ENCODE peak calls at places on chromosome 10, in ten cellular contexts. One of them, this sample, is unnamed. For H3K4me1, the result is how much of the 10 kb centered on the place peaks cover.

GRCh38 chr10:97788552-97789442 is 17.0 kb upstream of the SFRP5 start:
- DNase-seq in sigmoid colon: no peak
- DNase-seq in endothelial cell of umbilical vein: no peak
- DNase-seq in prostate gland: no peak
- DNase-seq in K562: peak
- DNase-seq in GM12878: no peak
- DNase-seq in stomach: peak
- DNase-seq in transverse colon: peak
- DNase-seq in GM23338: no peak
- DNase-seq in HCT116: no peak
- DNase-seq in this sample: no peak

GRCh38 chr10:96665306-96665705 is 55.0 kb downstream of the PIK3AP1 start:
- DNase-seq in sigmoid colon: no peak
- DNase-seq in endothelial cell of umbilical vein: no peak
- DNase-seq in prostate gland: no peak
- DNase-seq in K562: no peak
- DNase-seq in GM12878: no peak
- DNase-seq in stomach: no peak
- DNase-seq in transverse colon: no peak
- DNase-seq in GM23338: no peak
- DNase-seq in HCT116: no peak
- DNase-seq in this sample: no peak

GRCh38 chr10:118817328-118818068 is 62.7 kb upstream of the CACUL1 start:
- DNase-seq in sigmoid colon: no peak
- DNase-seq in endothelial cell of umbilical vein: no peak
- DNase-seq in prostate gland: no peak
- DNase-seq in K562: no peak
- DNase-seq in GM12878: no peak
- DNase-seq in stomach: no peak
- DNase-seq in transverse colon: no peak
- DNase-seq in GM23338: no peak
- DNase-seq in HCT116: no peak
- DNase-seq in this sample: no peak

GRCh38 chr10:28940158-28940888 is 263.0 kb downstream of the BAMBI start:
- DNase-seq in sigmoid colon: no peak
- DNase-seq in endothelial cell of umbilical vein: no peak
- DNase-seq in prostate gland: no peak
- DNase-seq in K562: no peak
- DNase-seq in GM12878: no peak
- DNase-seq in stomach: no peak
- DNase-seq in transverse colon: no peak
- DNase-seq in GM23338: no peak
- DNase-seq in HCT116: no peak
- DNase-seq in this sample: no peak

GRCh38 chr10:44725404-44725803 is 185.7 kb upstream of the TMEM72 start:
- DNase-seq in sigmoid colon: no peak
- DNase-seq in endothelial cell of umbilical vein: no peak
- DNase-seq in prostate gland: no peak
- DNase-seq in K562: no peak
- DNase-seq in GM12878: no peak
- DNase-seq in stomach: no peak
- DNase-seq in transverse colon: no peak
- DNase-seq in GM23338: no peak
- DNase-seq in HCT116: no peak
- DNase-seq in this sample: no peak

GRCh38 chr10:22258471-22258870 is 40.7 kb upstream of the EBLN1 start:
- DNase-seq in sigmoid colon: no peak
- DNase-seq in endothelial cell of umbilical vein: no peak
- DNase-seq in prostate gland: no peak
- DNase-seq in K562: no peak
- DNase-seq in GM12878: no peak
- DNase-seq in stomach: no peak
- DNase-seq in transverse colon: no peak
- DNase-seq in GM23338: no peak
- DNase-seq in HCT116: no peak
- DNase-seq in this sample: no peak

GRCh38 chr10:113665806-113666354 is 2.0 kb upstream of the NRAP start:
- DNase-seq in sigmoid colon: no peak
- DNase-seq in endothelial cell of umbilical vein: no peak
- DNase-seq in prostate gland: peak
- DNase-seq in K562: no peak
- DNase-seq in GM12878: no peak
- DNase-seq in stomach: peak
- DNase-seq in transverse colon: no peak
- DNase-seq in GM23338: peak
- DNase-seq in HCT116: no peak
- DNase-seq in this sample: no peak

GRCh38 chr10:36671607-36672006 is 453.8 kb upstream of the ANKRD30A start:
- DNase-seq in sigmoid colon: no peak
- DNase-seq in endothelial cell of umbilical vein: no peak
- DNase-seq in prostate gland: no peak
- DNase-seq in K562: no peak
- DNase-seq in GM12878: no peak
- DNase-seq in stomach: no peak
- DNase-seq in transverse colon: no peak
- DNase-seq in GM23338: no peak
- DNase-seq in HCT116: no peak
- DNase-seq in this sample: no peak

GRCh38 chr10:99450624-99451498 is 20.4 kb upstream of the GOT1 start:
- DNase-seq in sigmoid colon: no peak
- DNase-seq in endothelial cell of umbilical vein: no peak
- DNase-seq in prostate gland: no peak
- DNase-seq in K562: no peak
- DNase-seq in GM12878: no peak
- DNase-seq in stomach: no peak
- DNase-seq in transverse colon: no peak
- DNase-seq in GM23338: no peak
- DNase-seq in HCT116: no peak
- DNase-seq in this sample: no peak

GRCh38 chr10:101131962-101132635 is 999 bp downstream of the TLX1 start:
- DNase-seq in sigmoid colon: no peak
- DNase-seq in endothelial cell of umbilical vein: no peak
- DNase-seq in prostate gland: no peak
- DNase-seq in K562: no peak
- DNase-seq in GM12878: no peak
- DNase-seq in stomach: no peak
- DNase-seq in transverse colon: no peak
- DNase-seq in GM23338: peak
- DNase-seq in HCT116: no peak
- DNase-seq in this sample: no peak

GRCh38 chr10:71845410-71846406 is 5.3 kb downstream of the PSAP start:
- DNase-seq in sigmoid colon: no peak
- DNase-seq in endothelial cell of umbilical vein: no peak
- DNase-seq in prostate gland: no peak
- DNase-seq in K562: no peak
- DNase-seq in GM12878: no peak
- DNase-seq in stomach: no peak
- DNase-seq in transverse colon: no peak
- DNase-seq in GM23338: no peak
- DNase-seq in HCT116: no peak
- DNase-seq in this sample: no peak

GRCh38 chr10:5592070-5592469 is 67.3 kb downstream of the CALML3 start:
- DNase-seq in sigmoid colon: peak
- DNase-seq in endothelial cell of umbilical vein: no peak
- DNase-seq in prostate gland: no peak
- DNase-seq in K562: no peak
- DNase-seq in GM12878: no peak
- DNase-seq in stomach: no peak
- DNase-seq in transverse colon: no peak
- DNase-seq in GM23338: no peak
- DNase-seq in HCT116: no peak
- DNase-seq in this sample: no peak

DNA sequence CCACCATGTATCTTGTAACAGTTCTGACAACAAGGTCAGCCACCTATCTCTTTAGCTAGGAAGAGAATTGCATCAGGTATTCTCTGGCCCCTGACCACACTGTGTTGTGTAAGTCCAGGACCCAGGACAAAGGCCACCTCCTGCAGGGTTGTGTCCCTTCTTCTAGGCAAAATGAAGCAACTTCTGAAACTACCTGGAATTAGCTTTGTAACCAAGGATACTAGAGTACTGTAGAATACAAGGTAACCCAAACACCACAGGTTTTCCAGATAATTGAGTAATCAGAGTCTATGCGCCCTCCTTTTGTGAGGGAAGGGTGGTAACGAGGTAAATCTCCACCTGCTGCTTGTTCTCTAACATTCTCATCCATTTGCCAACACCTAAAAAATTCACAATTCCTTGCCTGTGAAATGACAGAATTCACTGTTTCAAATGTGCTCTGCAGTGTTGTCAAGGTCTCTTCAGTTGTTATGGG is 51.7 kb downstream of the SGMS1 start:
- DNase-seq in sigmoid colon: no peak
- DNase-seq in endothelial cell of umbilical vein: no peak
- DNase-seq in prostate gland: no peak
- DNase-seq in K562: no peak
- DNase-seq in GM12878: no peak
- DNase-seq in stomach: no peak
- DNase-seq in transverse colon: no peak
- DNase-seq in GM23338: no peak
- DNase-seq in HCT116: no peak
- DNase-seq in this sample: no peak
- H3K4me1 ChIP-seq in sigmoid colon: under half
- H3K4me1 ChIP-seq in endothelial cell of umbilical vein: under half
- H3K4me1 ChIP-seq in prostate gland: under half
- H3K4me1 ChIP-seq in K562: under half
- H3K4me1 ChIP-seq in GM12878: under half
- H3K4me1 ChIP-seq in stomach: under half
- H3K4me1 ChIP-seq in transverse colon: under half
- H3K4me1 ChIP-seq in GM23338: half or more
- H3K4me1 ChIP-seq in HCT116: under half
- H3K4me1 ChIP-seq in this sample: under half

GRCh38 chr10:26432938-26433337 is 5.2 kb upstream of the APBB1IP start:
- DNase-seq in sigmoid colon: no peak
- DNase-seq in endothelial cell of umbilical vein: no peak
- DNase-seq in prostate gland: no peak
- DNase-seq in K562: no peak
- DNase-seq in GM12878: no peak
- DNase-seq in stomach: no peak
- DNase-seq in transverse colon: no peak
- DNase-seq in GM23338: no peak
- DNase-seq in HCT116: no peak
- DNase-seq in this sample: no peak
- TF ChIP-seq POLR2AphosphoS5 in sigmoid colon: no peak
- TF ChIP-seq POLR2AphosphoS5 in endothelial cell of umbilical vein: no peak
- TF ChIP-seq POLR2AphosphoS5 in prostate gland: no peak
- TF ChIP-seq POLR2AphosphoS5 in K562: no peak
- TF ChIP-seq POLR2AphosphoS5 in GM12878: no peak
- TF ChIP-seq POLR2AphosphoS5 in stomach: peak
- TF ChIP-seq POLR2AphosphoS5 in transverse colon: no peak
- TF ChIP-seq POLR2AphosphoS5 in GM23338: no peak
- TF ChIP-seq POLR2AphosphoS5 in HCT116: no peak
- TF ChIP-seq POLR2AphosphoS5 in this sample: no peak

GRCh38 chr10:79182763-79183467 is 114.1 kb downstream of the ZMIZ1 start:
- DNase-seq in sigmoid colon: no peak
- DNase-seq in endothelial cell of umbilical vein: no peak
- DNase-seq in prostate gland: no peak
- DNase-seq in K562: no peak
- DNase-seq in GM12878: no peak
- DNase-seq in stomach: peak
- DNase-seq in transverse colon: no peak
- DNase-seq in GM23338: no peak
- DNase-seq in HCT116: no peak
- DNase-seq in this sample: no peak

GRCh38 chr10:79183468-79183865 is 114.7 kb downstream of the ZMIZ1 start:
- DNase-seq in sigmoid colon: no peak
- DNase-seq in endothelial cell of umbilical vein: no peak
- DNase-seq in prostate gland: no peak
- DNase-seq in K562: no peak
- DNase-seq in GM12878: no peak
- DNase-seq in stomach: no peak
- DNase-seq in transverse colon: no peak
- DNase-seq in GM23338: no peak
- DNase-seq in HCT116: no peak
- DNase-seq in this sample: no peak

GRCh38 chr10:79184649-79185048 is 115.9 kb downstream of the ZMIZ1 start:
- DNase-seq in sigmoid colon: no peak
- DNase-seq in endothelial cell of umbilical vein: no peak
- DNase-seq in prostate gland: no peak
- DNase-seq in K562: no peak
- DNase-seq in GM12878: no peak
- DNase-seq in stomach: no peak
- DNase-seq in transverse colon: no peak
- DNase-seq in GM23338: no peak
- DNase-seq in HCT116: no peak
- DNase-seq in this sample: no peak

GRCh38 chr10:79185067-79185774 is 116.5 kb downstream of the ZMIZ1 start:
- DNase-seq in sigmoid colon: no peak
- DNase-seq in endothelial cell of umbilical vein: peak
- DNase-seq in prostate gland: no peak
- DNase-seq in K562: no peak
- DNase-seq in GM12878: no peak
- DNase-seq in stomach: no peak
- DNase-seq in transverse colon: no peak
- DNase-seq in GM23338: peak
- DNase-seq in HCT116: no peak
- DNase-seq in this sample: no peak

GRCh38 chr10:79184141-79184625 is 115.4 kb downstream of the ZMIZ1 start:
- DNase-seq in sigmoid colon: no peak
- DNase-seq in endothelial cell of umbilical vein: peak
- DNase-seq in prostate gland: no peak
- DNase-seq in K562: no peak
- DNase-seq in GM12878: no peak
- DNase-seq in stomach: peak
- DNase-seq in transverse colon: no peak
- DNase-seq in GM23338: no peak
- DNase-seq in HCT116: peak
- DNase-seq in this sample: no peak
- H3K4me1 ChIP-seq in sigmoid colon: under half
- H3K4me1 ChIP-seq in endothelial cell of umbilical vein: under half
- H3K4me1 ChIP-seq in prostate gland: under half
- H3K4me1 ChIP-seq in K562: half or more
- H3K4me1 ChIP-seq in GM12878: under half
- H3K4me1 ChIP-seq in stomach: half or more
- H3K4me1 ChIP-seq in transverse colon: half or more
- H3K4me1 ChIP-seq in GM23338: under half
- H3K4me1 ChIP-seq in HCT116: half or more
- H3K4me1 ChIP-seq in this sample: half or more

DNA sequence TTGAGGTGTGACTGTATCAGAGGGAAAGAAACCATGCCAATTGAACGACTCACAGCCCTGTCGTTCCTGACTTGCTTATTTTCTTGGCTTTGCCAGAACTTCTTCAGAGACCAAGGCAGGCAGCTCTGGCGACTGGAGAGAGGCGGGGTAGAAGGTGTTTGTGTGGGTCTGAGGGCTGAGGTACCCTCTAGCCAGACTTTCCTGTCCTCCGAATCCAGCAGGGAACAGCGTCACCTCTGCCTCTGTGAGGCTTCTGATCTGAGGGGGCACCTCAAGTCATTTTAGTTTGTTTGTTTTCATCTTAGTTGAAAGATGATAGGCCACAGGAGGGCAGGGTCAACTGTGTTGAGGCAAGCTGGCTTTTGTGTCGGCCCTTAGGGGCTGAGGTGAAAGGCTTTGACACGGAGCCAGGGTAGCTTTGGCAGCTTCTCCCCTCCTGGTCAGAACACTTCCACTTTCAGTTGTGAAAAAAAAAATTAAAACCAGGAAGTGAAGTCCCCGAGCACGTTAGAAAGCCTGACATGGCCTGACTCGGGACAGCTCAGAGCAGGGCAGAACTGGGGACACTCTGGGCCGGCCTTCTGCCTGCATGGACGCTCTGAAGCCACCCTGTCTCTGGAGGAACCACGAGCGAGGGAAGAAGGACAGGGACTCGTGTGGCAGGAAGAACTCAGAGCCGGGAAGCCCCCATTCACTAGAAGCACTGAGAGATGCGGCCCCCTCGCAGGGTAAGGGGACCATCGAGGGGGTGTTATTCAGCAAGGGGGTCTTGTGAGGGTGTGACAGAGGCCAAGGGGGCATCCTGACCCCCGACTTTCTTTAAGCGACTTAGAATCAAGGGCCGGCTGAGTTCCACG is 2.0 kb downstream of the ACSL5 start:
- DNase-seq in sigmoid colon: peak
- DNase-seq in endothelial cell of umbilical vein: peak
- DNase-seq in prostate gland: peak
- DNase-seq in K562: no peak
- DNase-seq in GM12878: peak
- DNase-seq in stomach: peak
- DNase-seq in transverse colon: peak
- DNase-seq in GM23338: no peak
- DNase-seq in HCT116: no peak
- DNase-seq in this sample: no peak
- TF ChIP-seq POLR2AphosphoS5 in sigmoid colon: no peak
- TF ChIP-seq POLR2AphosphoS5 in endothelial cell of umbilical vein: no peak
- TF ChIP-seq POLR2AphosphoS5 in prostate gland: peak
- TF ChIP-seq POLR2AphosphoS5 in K562: no peak
- TF ChIP-seq POLR2AphosphoS5 in GM12878: peak
- TF ChIP-seq POLR2AphosphoS5 in stomach: peak
- TF ChIP-seq POLR2AphosphoS5 in transverse colon: peak
- TF ChIP-seq POLR2AphosphoS5 in GM23338: no peak
- TF ChIP-seq POLR2AphosphoS5 in HCT116: peak
- TF ChIP-seq POLR2AphosphoS5 in this sample: peak

This sample was measured in vagina.